ENCODE peak calls at places on chromosomes 16 and 17, in seven cellular contexts. E is fibroblast of the conjunctiva, Y is HS-5, F is aorta, R is T-helper 9 cell, C is head of caudate nucleus, P is KG1. M is an unnamed sample.

GRCh38 chr17:39098474-39099090 is 52.9 kb downstream of the PLXDC1 start:
- DNase-seq in E (no peak), Y (no peak), C (no peak), R (no peak), P (no peak), F (no peak), M (no peak)

GRCh38 chr17:62787358-62787757 is 20.8 kb downstream of the MARCHF10 start:
- DNase-seq in C (no peak), Y (peak; percentile 35), F (no peak), P (no peak), E (no peak), R (no peak), M (peak; percentile 75)

GRCh38 chr16:11168386-11169065 is 87.5 kb downstream of the SOCS1 start:
- DNase-seq in F (no peak), P (no peak), R (no peak), C (no peak), E (no peak), Y (no peak), M (no peak)

GRCh38 chr16:21279501-21279900 is 1.4 kb upstream of the CRYM start:
- DNase-seq in P (no peak), Y (no peak), C (no peak), R (no peak), F (no peak), E (no peak), M (no peak)

GRCh38 chr17:47810200-47810821 is 11.3 kb downstream of the OSBPL7 start:
- DNase-seq in Y (peak; percentile 84), C (no peak), R (no peak), E (peak; percentile 68), F (peak; percentile 54), P (no peak), M (peak; percentile 96)

GRCh38 chr16:51509336-51509735 is 358.3 kb upstream of the SALL1 start:
- DNase-seq in P (no peak), F (no peak), E (no peak), Y (no peak), C (no peak), R (no peak), M (no peak)

GRCh38 chr16:651844-652243 is 2.7 kb downstream of the WDR90 start:
- DNase-seq in E (no peak), R (no peak), F (no peak), P (no peak), C (no peak), Y (no peak), M (no peak)

GRCh38 chr16:75591001-75591852 is 25.0 kb downstream of the GABARAPL2 start:
- DNase-seq in R (no peak), Y (no peak), P (no peak), F (peak; percentile 85), E (peak; percentile 49), C (peak; percentile 51), M (no peak)

GRCh38 chr16:4324871-4325740 is 9.2 kb downstream of the GLIS2 start:
- DNase-seq in Y (no peak), C (no peak), F (no peak), P (no peak), R (no peak), E (no peak), M (no peak)

GRCh38 chr17:75981019-75981615 is 2.1 kb downstream of the TEN1 start:
- DNase-seq in P (no peak), E (no peak), C (no peak), Y (no peak), R (no peak), F (no peak), M (no peak)

GRCh38 chr17:50684612-50685333 is 22.9 kb downstream of the ANKRD40 start:
- DNase-seq in R (no peak), P (no peak), Y (no peak), E (no peak), F (peak; percentile 39), C (no peak), M (no peak)

GRCh38 chr16:82219298-82219697 is 49.3 kb upstream of the MPHOSPH6 start:
- DNase-seq in R (no peak), F (no peak), C (no peak), P (no peak), E (no peak), Y (no peak), M (no peak)

GRCh38 chr17:83150369-83151055 is 71.1 kb downstream of the METRNL start:
- DNase-seq in Y (no peak), F (no peak), E (no peak), P (no peak), R (no peak), C (no peak), M (no peak)

M was measured in foreskin keratinocyte.